ENCODE peak calls at places on chromosomes 7 and 10, in four cellular contexts. N is GM12878, S is GM12891, P is K562. H is an unnamed sample.

GRCh38 chr7:29500719-29501118 is 62.9 kb upstream of the PRR15 start:
- DNase-seq in P (no peak), N (no peak), S (no peak), H (no peak)

GRCh38 chr7:44111759-44112158 is 7.6 kb downstream of the AEBP1 start:
- DNase-seq in P (peak; percentile 36), N (no peak), S (no peak), H (no peak)

GRCh38 chr10:28713626-28714352 is 36.5 kb downstream of the BAMBI start:
- DNase-seq in P (no peak), N (no peak), S (no peak), H (no peak)

GRCh38 chr10:65194131-65194530 is 1672.9 kb downstream of the REEP3 start:
- DNase-seq in P (no peak), N (no peak), S (no peak), H (no peak)

GRCh38 chr7:41774966-41775365 is 72.1 kb upstream of the INHBA start:
- DNase-seq in N (no peak), P (no peak), S (no peak), H (no peak)

GRCh38 chr7:91383186-91383585 is 119.0 kb downstream of the FZD1 start:
- DNase-seq in N (no peak), S (no peak), P (no peak), H (no peak)

GRCh38 chr10:15843705-15844104 is 16.6 kb downstream of the MINDY3 start:
- DNase-seq in P (no peak), S (no peak), N (no peak), H (no peak)

GRCh38 chr7:117385340-117386124 is 41.8 kb downstream of the ASZ1 start:
- DNase-seq in N (no peak), S (no peak), P (no peak), H (no peak)

GRCh38 chr7:6420680-6421079 is 27.1 kb downstream of the DAGLB start:
- DNase-seq in N (no peak), P (no peak), S (no peak), H (no peak)

GRCh38 chr7:16975712-16976111 is 93.9 kb upstream of the AGR3 start:
- DNase-seq in P (no peak), S (no peak), N (no peak), H (peak; percentile 80)

GRCh38 chr7:6438427-6438826 is 9.3 kb downstream of the DAGLB start:
- DNase-seq in P (no peak), N (no peak), S (no peak), H (no peak)

GRCh38 chr10:49183596-49184542 is 4.3 kb downstream of the TMEM273 start:
- DNase-seq in S (no peak), N (no peak), P (peak; percentile 66), H (peak; percentile 65)

GRCh38 chr7:132933076-132933466 is 148.8 kb downstream of the CHCHD3 start:
- DNase-seq in P (no peak), N (no peak), S (no peak), H (peak; percentile 46)

GRCh38 chr10:3295501-3296005 is 123.0 kb upstream of the PITRM1 start:
- DNase-seq in P (no peak), S (no peak), N (no peak), H (no peak)

GRCh38 chr7:18459439-18459838 is 36.1 kb upstream of the HDAC9 start:
- DNase-seq in P (no peak), N (no peak), S (no peak), H (no peak)

GRCh38 chr10:119734396-119735332 is 8.8 kb downstream of the INPP5F start:
- DNase-seq in P (no peak), S (no peak), N (no peak), H (no peak)

GRCh38 chr7:44050121-44050914 is 5.8 kb downstream of the DBNL start:
- DNase-seq in S (no peak), P (no peak), N (no peak), H (no peak)

GRCh38 chr7:117648203-117648866 is 168.5 kb downstream of the CFTR start:
- DNase-seq in P (no peak), S (no peak), N (no peak), H (no peak)

GRCh38 chr10:71217266-71218045 is 5.1 kb downstream of the UNC5B start:
- DNase-seq in S (no peak), N (no peak), P (peak; percentile 30), H (no peak)

GRCh38 chr10:17236468-17236886 is 8.4 kb downstream of the VIM start:
- DNase-seq in S (no peak), N (no peak), P (no peak), H (no peak)

GRCh38 chr10:132915411-132915810 is 27.0 kb downstream of the CFAP46 start:
- DNase-seq in S (no peak), N (no peak), P (no peak), H (no peak)

GRCh38 chr10:30056281-30056680 is 3.1 kb downstream of the JCAD start:
- DNase-seq in P (no peak), S (no peak), N (no peak), H (no peak)

GRCh38 chr10:79331226-79331625 is 16.0 kb upstream of the PPIF start:
- DNase-seq in P (no peak), S (no peak), N (no peak), H (no peak)

GRCh38 chr7:12111461-12112405 is 99.4 kb upstream of the TMEM106B start:
- DNase-seq in P (no peak), S (no peak), N (no peak), H (no peak)

GRCh38 chr10:129888784-129889616 is 75.1 kb downstream of the EBF3 start:
- DNase-seq in N (no peak), P (peak; percentile 42), S (peak; percentile 72), H (no peak)

GRCh38 chr7:158365332-158365731 is 222.3 kb downstream of the PTPRN2 start:
- DNase-seq in P (no peak), N (no peak), S (no peak), H (no peak)

GRCh38 chr10:124802313-124802675 is 675 bp downstream of the ABRAXAS2 start:
- DNase-seq in S (peak; percentile 15), N (no peak), P (no peak), H (peak; percentile 14)

GRCh38 chr7:3000566-3000965 is 43.1 kb downstream of the CARD11 start:
- DNase-seq in S (no peak), N (no peak), P (no peak), H (no peak)

GRCh38 chr10:58322072-58322834 is 12.6 kb upstream of the UBE2D1 start:
- DNase-seq in N (no peak), S (no peak), P (no peak), H (peak; percentile 43)

GRCh38 chr7:25669954-25670841 is 441.9 kb upstream of the NPVF start:
- DNase-seq in P (no peak), N (no peak), S (no peak), H (no peak)

DNA sequence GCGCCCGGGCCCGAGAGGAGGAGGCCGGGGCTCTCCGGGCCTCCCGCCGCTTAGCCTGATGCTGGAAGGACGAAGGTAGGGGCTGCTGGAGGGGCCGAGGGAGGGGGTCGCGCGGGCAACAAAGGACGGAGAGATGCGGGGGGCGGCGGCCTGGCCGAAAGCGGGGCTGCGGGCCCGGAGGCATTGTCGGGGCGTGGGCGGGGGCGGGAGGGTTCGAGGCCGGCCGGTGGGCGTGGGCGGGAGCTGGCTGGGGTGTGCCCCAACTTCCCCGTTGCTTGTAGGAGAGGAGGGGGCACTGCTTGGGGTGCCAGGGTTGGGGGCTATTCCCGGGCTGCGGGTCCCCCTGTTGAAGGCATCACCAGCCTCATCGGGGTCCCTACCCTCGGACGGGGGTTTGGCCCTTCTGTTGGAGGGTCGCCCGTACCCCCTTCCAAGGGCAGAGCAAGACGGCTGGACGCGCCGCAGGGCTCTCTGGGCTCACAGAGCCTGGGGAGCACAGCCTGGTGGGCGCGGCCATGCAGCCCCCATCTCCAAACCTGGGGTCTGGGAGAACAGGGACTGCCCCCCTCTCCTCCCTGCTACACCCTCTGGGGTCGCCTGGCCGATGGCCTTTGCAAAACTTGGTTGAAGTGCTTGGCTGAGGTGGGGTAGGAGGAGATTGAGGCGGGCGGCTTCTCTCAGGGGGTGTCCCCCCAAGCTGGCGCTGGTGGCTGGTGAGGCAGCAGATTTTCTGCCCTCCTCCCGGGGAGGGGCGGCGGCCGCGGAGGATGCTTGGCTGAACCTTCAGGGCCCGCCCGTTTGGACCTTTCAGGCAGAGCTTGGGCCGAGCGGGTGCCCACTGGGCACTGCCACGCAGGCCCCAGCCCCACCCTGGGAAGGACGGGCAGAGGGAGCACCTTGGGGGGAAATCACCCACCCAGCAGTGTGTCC is 718 bp downstream of the CLIP2 start:
- DNase-seq in S (peak; percentile 41), N (no peak), P (peak; percentile 72), H (no peak)
- TF ChIP-seq SPI1 in S (no peak), N (no peak), P (no peak), H (no peak)

GRCh38 chr10:73850863-73851461 is 23.4 kb downstream of the CAMK2G start:
- DNase-seq in S (no peak), P (no peak), N (no peak), H (no peak)
- TF ChIP-seq SPI1 in S (no peak), P (no peak), N (no peak), H (no peak)

DNA sequence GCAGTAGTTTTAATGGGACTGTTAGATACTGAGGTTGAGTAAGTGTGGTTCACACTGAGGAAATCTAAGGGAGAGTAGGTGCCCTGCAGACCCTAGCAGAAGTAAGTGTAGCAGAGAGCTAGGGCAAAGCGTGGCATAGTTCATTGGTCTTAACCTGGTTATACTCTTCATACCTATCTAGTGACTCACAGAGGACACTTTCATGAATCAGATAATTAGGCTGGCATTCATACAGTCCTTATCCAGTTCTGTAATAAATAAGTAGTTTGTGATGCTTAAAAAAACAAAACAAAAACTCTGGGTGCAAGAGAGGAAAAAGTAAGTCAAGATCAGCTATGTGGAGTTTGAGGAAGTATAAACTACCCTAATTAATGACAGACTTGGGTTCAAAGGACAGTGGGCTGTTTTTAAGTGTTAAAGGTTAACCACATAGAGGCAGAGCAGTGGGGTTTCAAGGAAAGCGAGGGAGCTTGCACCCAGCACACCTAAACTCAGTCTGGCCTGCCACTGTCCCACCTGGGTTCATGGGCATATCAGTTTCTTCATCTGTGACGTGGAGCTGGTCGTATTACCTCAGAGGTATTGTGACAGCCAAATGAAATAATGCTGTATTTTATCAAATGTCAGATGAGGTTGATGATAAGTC is 27.1 kb downstream of the LMTK2 start:
- DNase-seq in N (no peak), P (no peak), S (no peak), H (peak; percentile 41)
- TF ChIP-seq SPI1 in N (no peak), P (no peak), S (no peak), H (no peak)

GRCh38 chr10:35453855-35454532 is 117.7 kb downstream of the CCNY start:
- DNase-seq in P (no peak), S (no peak), N (no peak), H (peak; percentile 14)

GRCh38 chr10:35456784-35457183 is 120.5 kb downstream of the CCNY start:
- DNase-seq in N (no peak), P (no peak), S (no peak), H (no peak)

GRCh38 chr10:35459449-35459847 is 123.1 kb downstream of the CCNY start:
- DNase-seq in P (no peak), N (no peak), S (no peak), H (no peak)

GRCh38 chr10:35458500-35459448 is 122.5 kb downstream of the CCNY start:
- DNase-seq in N (no peak), P (no peak), S (no peak), H (no peak)

DNA sequence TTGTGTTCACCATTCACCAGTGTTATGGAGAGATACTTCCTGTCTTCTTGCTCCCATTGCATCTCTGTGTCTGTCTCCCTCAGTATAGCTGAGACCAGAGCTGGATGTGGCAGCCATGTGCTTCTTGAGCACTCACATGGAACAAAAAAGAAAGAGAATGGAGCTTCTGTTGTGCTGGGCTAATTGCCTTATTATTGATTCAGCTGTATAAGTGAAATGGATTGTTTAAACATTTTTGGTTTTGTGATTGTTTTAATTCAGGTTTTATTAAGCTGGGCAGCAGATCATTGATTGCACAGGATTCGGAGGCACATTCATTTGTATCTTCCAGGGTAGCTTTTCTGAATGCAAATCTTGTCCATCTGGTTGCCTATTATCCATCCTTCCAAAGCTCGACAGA is 119.9 kb downstream of the CCNY start:
- DNase-seq in N (no peak), P (no peak), S (no peak), H (no peak)
- TF ChIP-seq SPI1 in N (no peak), P (no peak), S (no peak), H (no peak)

H was measured in HL-60.